ENCODE peak calls at places on chromosomes 2 and 18, in five cellular contexts. One of them, this sample, is unnamed.

GRCh38 chr2:69032336-69032735 is 19.4 kb downstream of the ANTXR1 start:
- DNase-seq in KG1: no peak
- DNase-seq in NCI-H1105 treated with DMSO at 0.1 percent for 48 hours: no peak
- DNase-seq in stimulated activated CD4-positive, alpha-beta T cell treated with anti-CD3 and anti-CD28 coated beads, TNF-alpha, amount 100 ng/mL, for 4 hours: no peak
- DNase-seq in dorsolateral prefrontal cortex: no peak
- DNase-seq in this sample: no peak

GRCh38 chr2:216516730-216517350 is 18.2 kb downstream of the RPL37A start:
- DNase-seq in KG1: no peak
- DNase-seq in NCI-H1105 treated with DMSO at 0.1 percent for 48 hours: peak
- DNase-seq in stimulated activated CD4-positive, alpha-beta T cell treated with anti-CD3 and anti-CD28 coated beads, TNF-alpha, amount 100 ng/mL, for 4 hours: no peak
- DNase-seq in dorsolateral prefrontal cortex: no peak
- DNase-seq in this sample: peak

GRCh38 chr2:238950551-238950950 is 102.7 kb downstream of the TWIST2 start:
- DNase-seq in KG1: no peak
- DNase-seq in NCI-H1105 treated with DMSO at 0.1 percent for 48 hours: no peak
- DNase-seq in stimulated activated CD4-positive, alpha-beta T cell treated with anti-CD3 and anti-CD28 coated beads, TNF-alpha, amount 100 ng/mL, for 4 hours: no peak
- DNase-seq in dorsolateral prefrontal cortex: peak
- DNase-seq in this sample: no peak

GRCh38 chr18:58013241-58014211 is 30.5 kb upstream of the NEDD4L start:
- DNase-seq in KG1: no peak
- DNase-seq in NCI-H1105 treated with DMSO at 0.1 percent for 48 hours: no peak
- DNase-seq in stimulated activated CD4-positive, alpha-beta T cell treated with anti-CD3 and anti-CD28 coated beads, TNF-alpha, amount 100 ng/mL, for 4 hours: no peak
- DNase-seq in dorsolateral prefrontal cortex: no peak
- DNase-seq in this sample: peak

GRCh38 chr2:188456114-188456909 is 164.6 kb downstream of the GULP1 start:
- DNase-seq in KG1: no peak
- DNase-seq in NCI-H1105 treated with DMSO at 0.1 percent for 48 hours: no peak
- DNase-seq in stimulated activated CD4-positive, alpha-beta T cell treated with anti-CD3 and anti-CD28 coated beads, TNF-alpha, amount 100 ng/mL, for 4 hours: no peak
- DNase-seq in dorsolateral prefrontal cortex: no peak
- DNase-seq in this sample: no peak

GRCh38 chr18:69885841-69886531 is 61.7 kb downstream of the CD226 start:
- DNase-seq in KG1: no peak
- DNase-seq in NCI-H1105 treated with DMSO at 0.1 percent for 48 hours: no peak
- DNase-seq in stimulated activated CD4-positive, alpha-beta T cell treated with anti-CD3 and anti-CD28 coated beads, TNF-alpha, amount 100 ng/mL, for 4 hours: no peak
- DNase-seq in dorsolateral prefrontal cortex: no peak
- DNase-seq in this sample: no peak

GRCh38 chr18:13703899-13704298 is 22.5 kb downstream of the FAM210A start:
- DNase-seq in KG1: no peak
- DNase-seq in NCI-H1105 treated with DMSO at 0.1 percent for 48 hours: no peak
- DNase-seq in stimulated activated CD4-positive, alpha-beta T cell treated with anti-CD3 and anti-CD28 coated beads, TNF-alpha, amount 100 ng/mL, for 4 hours: no peak
- DNase-seq in dorsolateral prefrontal cortex: no peak
- DNase-seq in this sample: no peak

GRCh38 chr2:179455824-179456223 is 191.2 kb upstream of the SESTD1 start:
- DNase-seq in KG1: no peak
- DNase-seq in NCI-H1105 treated with DMSO at 0.1 percent for 48 hours: no peak
- DNase-seq in stimulated activated CD4-positive, alpha-beta T cell treated with anti-CD3 and anti-CD28 coated beads, TNF-alpha, amount 100 ng/mL, for 4 hours: no peak
- DNase-seq in dorsolateral prefrontal cortex: no peak
- DNase-seq in this sample: no peak

GRCh38 chr2:74498500-74499268 is 719 bp downstream of the LBX2 start:
- DNase-seq in KG1: no peak
- DNase-seq in NCI-H1105 treated with DMSO at 0.1 percent for 48 hours: no peak
- DNase-seq in stimulated activated CD4-positive, alpha-beta T cell treated with anti-CD3 and anti-CD28 coated beads, TNF-alpha, amount 100 ng/mL, for 4 hours: no peak
- DNase-seq in dorsolateral prefrontal cortex: no peak
- DNase-seq in this sample: no peak

GRCh38 chr2:74546004-74546403 is 7.7 kb downstream of the LOXL3 start:
- DNase-seq in KG1: no peak
- DNase-seq in NCI-H1105 treated with DMSO at 0.1 percent for 48 hours: no peak
- DNase-seq in stimulated activated CD4-positive, alpha-beta T cell treated with anti-CD3 and anti-CD28 coated beads, TNF-alpha, amount 100 ng/mL, for 4 hours: no peak
- DNase-seq in dorsolateral prefrontal cortex: no peak
- DNase-seq in this sample: no peak

GRCh38 chr2:71067567-71068217 is 756 bp upstream of the NAGK start:
- DNase-seq in KG1: no peak
- DNase-seq in NCI-H1105 treated with DMSO at 0.1 percent for 48 hours: no peak
- DNase-seq in stimulated activated CD4-positive, alpha-beta T cell treated with anti-CD3 and anti-CD28 coated beads, TNF-alpha, amount 100 ng/mL, for 4 hours: peak
- DNase-seq in dorsolateral prefrontal cortex: peak
- DNase-seq in this sample: no peak

GRCh38 chr2:168962636-168963035 is 61.5 kb downstream of the G6PC2 start:
- DNase-seq in KG1: no peak
- DNase-seq in NCI-H1105 treated with DMSO at 0.1 percent for 48 hours: no peak
- DNase-seq in stimulated activated CD4-positive, alpha-beta T cell treated with anti-CD3 and anti-CD28 coated beads, TNF-alpha, amount 100 ng/mL, for 4 hours: no peak
- DNase-seq in dorsolateral prefrontal cortex: no peak
- DNase-seq in this sample: no peak

GRCh38 chr2:48849770-48850169 is 94.2 kb upstream of the LHCGR start:
- DNase-seq in KG1: no peak
- DNase-seq in NCI-H1105 treated with DMSO at 0.1 percent for 48 hours: no peak
- DNase-seq in stimulated activated CD4-positive, alpha-beta T cell treated with anti-CD3 and anti-CD28 coated beads, TNF-alpha, amount 100 ng/mL, for 4 hours: no peak
- DNase-seq in dorsolateral prefrontal cortex: no peak
- DNase-seq in this sample: no peak

GRCh38 chr2:20370191-20370590 is 19.5 kb upstream of the PUM2 start:
- DNase-seq in KG1: no peak
- DNase-seq in NCI-H1105 treated with DMSO at 0.1 percent for 48 hours: no peak
- DNase-seq in stimulated activated CD4-positive, alpha-beta T cell treated with anti-CD3 and anti-CD28 coated beads, TNF-alpha, amount 100 ng/mL, for 4 hours: no peak
- DNase-seq in dorsolateral prefrontal cortex: no peak
- DNase-seq in this sample: no peak

GRCh38 chr2:97963880-97964279 is 31.9 kb downstream of the TMEM131 start:
- DNase-seq in KG1: no peak
- DNase-seq in NCI-H1105 treated with DMSO at 0.1 percent for 48 hours: no peak
- DNase-seq in stimulated activated CD4-positive, alpha-beta T cell treated with anti-CD3 and anti-CD28 coated beads, TNF-alpha, amount 100 ng/mL, for 4 hours: no peak
- DNase-seq in dorsolateral prefrontal cortex: no peak
- DNase-seq in this sample: no peak

This sample was measured in NCI-H345.